ENCODE peak calls at places on chromosomes 5 and 9, in seven cellular contexts. P is cardiac muscle cell; L is stimulated activated CD8-positive, alpha-beta memory T cell treated with anti-CD3 and anti-CD28 coated beads, Interleukin-4, amount 100 ng/mL, for 24 hours; R is MM.1S; I is AG08395; W is activated CD8-positive, alpha-beta memory T cell treated with anti-CD3 and anti-CD28 coated beads for 1 hour; O is fibroblast of lung. B is an unnamed sample.

GRCh38 chr9:73065439-73065838 is 86.2 kb upstream of the ANXA1 start:
- DNase-seq in P (no peak), L (no peak), R (no peak), I (no peak), W (no peak), O (no peak), B (no peak)

GRCh38 chr9:22111871-22112247 is 102.8 kb upstream of the CDKN2B start:
- DNase-seq in P (peak), L (no peak), R (no peak), I (peak), W (no peak), O (peak), B (no peak)

GRCh38 chr5:121526908-121527307 is 324.8 kb upstream of the FTMT start:
- DNase-seq in P (no peak), L (no peak), R (no peak), I (no peak), W (no peak), O (no peak), B (no peak)

GRCh38 chr9:614421-614820 is 227.1 kb upstream of the DMRT1 start:
- DNase-seq in P (no peak), L (no peak), R (no peak), I (no peak), W (no peak), O (no peak), B (no peak)

GRCh38 chr9:116000748-116001329 is 152.8 kb upstream of the PAPPA start:
- DNase-seq in P (no peak), L (no peak), R (no peak), I (no peak), W (no peak), O (no peak), B (peak)

GRCh38 chr5:98514106-98514665 is 259.3 kb upstream of the RGMB start:
- DNase-seq in P (no peak), L (no peak), R (no peak), I (no peak), W (no peak), O (peak), B (no peak)

GRCh38 chr5:136082390-136083193 is 50.1 kb upstream of the SMAD5 start:
- DNase-seq in P (peak), L (peak), R (peak), I (peak), W (no peak), O (peak), B (peak)

GRCh38 chr9:25702536-25702935 is 24.3 kb upstream of the TUSC1 start:
- DNase-seq in P (no peak), L (no peak), R (no peak), I (no peak), W (no peak), O (peak), B (no peak)

GRCh38 chr9:5326893-5327548 is 12.7 kb downstream of the RLN1 start:
- DNase-seq in P (peak), L (no peak), R (no peak), I (no peak), W (no peak), O (peak), B (no peak)

GRCh38 chr5:34669931-34670516 is 13.9 kb downstream of the RAI14 start:
- DNase-seq in P (no peak), L (no peak), R (no peak), I (no peak), W (no peak), O (peak), B (no peak)

GRCh38 chr5:54902817-54903473 is 82.4 kb downstream of the ESM1 start:
- DNase-seq in P (peak), L (peak), R (peak), I (peak), W (no peak), O (peak), B (peak)

GRCh38 chr5:170638454-170639220 is 134.8 kb downstream of the KCNIP1 start:
- DNase-seq in P (peak), L (peak), R (peak), I (peak), W (peak), O (peak), B (peak)

B was measured in GM12865.